ENCODE peak calls at places on chromosomes 7 and 10, in ten cellular contexts. P, O, Q, T, D, M, V, E, K and R are unnamed samples.

GRCh38 chr10:110643670-110644597 is at the start of gene RBM20:
- DNase-seq in V (peak), Q (no peak), T (peak), O (no peak), P (no peak), D (peak), K (peak), E (no peak), M (no peak), R (no peak)

GRCh38 chr10:13681963-13682362 is 95.2 kb downstream of the PRPF18 start:
- DNase-seq in T (no peak), M (no peak), D (no peak), K (no peak), O (no peak), P (no peak), E (no peak), V (no peak), Q (no peak), R (no peak)

GRCh38 chr10:91163709-91164474 is 56.6 kb upstream of the PCGF5 start:
- DNase-seq in O (peak), E (no peak), T (peak), M (peak), Q (peak), V (peak), P (peak), K (peak), D (peak), R (no peak)

GRCh38 chr10:132984801-132985545 is 42.6 kb upstream of the CFAP46 start:
- DNase-seq in O (no peak), E (no peak), Q (no peak), P (no peak), D (no peak), M (no peak), V (no peak), T (no peak), K (no peak), R (no peak)

GRCh38 chr10:112347709-112348671 is 25.9 kb upstream of the ACSL5 start:
- DNase-seq in K (no peak), Q (no peak), E (no peak), T (no peak), D (no peak), M (no peak), P (no peak), V (no peak), O (no peak), R (no peak)

GRCh38 chr10:113061054-113061430 is 111.0 kb downstream of the TCF7L2 start:
- DNase-seq in O (no peak), D (no peak), P (no peak), K (no peak), T (no peak), V (no peak), E (no peak), M (no peak), Q (no peak), R (no peak)

GRCh38 chr7:5615190-5616070 is 166.0 kb downstream of the RNF216 start:
- DNase-seq in D (no peak), E (no peak), Q (no peak), O (no peak), V (no peak), T (no peak), P (no peak), M (no peak), K (no peak), R (no peak)

GRCh38 chr10:124002391-124003069 is 90.9 kb downstream of the CHST15 start:
- DNase-seq in E (no peak), V (peak), K (no peak), T (no peak), P (no peak), D (peak), Q (no peak), M (no peak), O (no peak), R (no peak)

GRCh38 chr10:42177077-42177792 is 461.1 kb downstream of the ZNF33B start:
- DNase-seq in P (no peak), K (no peak), O (no peak), E (no peak), M (no peak), Q (no peak), T (no peak), D (no peak), V (no peak), R (no peak)

GRCh38 chr7:32279500-32279899 is 209.3 kb upstream of the PDE1C start:
- DNase-seq in P (no peak), K (no peak), D (no peak), E (no peak), O (no peak), V (no peak), T (no peak), Q (no peak), M (no peak), R (no peak)

GRCh38 chr7:103637726-103638125 is 191.7 kb upstream of the SLC26A5 start:
- DNase-seq in M (no peak), V (no peak), Q (peak), D (no peak), T (no peak), O (no peak), E (no peak), P (peak), K (no peak), R (no peak)

GRCh38 chr10:84613336-84614021 is 285.1 kb downstream of the CCSER2 start:
- DNase-seq in O (no peak), E (peak), V (no peak), M (no peak), D (peak), P (no peak), Q (peak), T (peak), K (peak), R (peak)

GRCh38 chr10:75211007-75211735 is 575 bp downstream of the VDAC2 start:
- DNase-seq in O (no peak), M (no peak), E (no peak), P (peak), Q (peak), K (peak), V (no peak), D (peak), T (peak), R (no peak)

GRCh38 chr7:41287559-41288335 is 415.1 kb downstream of the INHBA start:
- DNase-seq in V (no peak), P (no peak), O (no peak), Q (no peak), K (no peak), E (no peak), T (no peak), D (no peak), M (no peak), R (no peak)

GRCh38 chr7:20432071-20432470 is 101.4 kb downstream of the ITGB8 start:
- DNase-seq in T (no peak), Q (no peak), K (no peak), O (no peak), E (no peak), P (no peak), D (no peak), V (no peak), M (no peak), R (no peak)

GRCh38 chr7:38630720-38631673 is at the start of gene AMPH:
- DNase-seq in M (no peak), D (no peak), T (peak), Q (peak), V (peak), P (no peak), O (no peak), K (peak), E (no peak), R (peak)

GRCh38 chr7:33550363-33550762 is 355.0 kb upstream of the BMPER start:
- DNase-seq in O (no peak), K (peak), V (no peak), D (no peak), M (no peak), T (no peak), Q (no peak), P (no peak), E (no peak), R (no peak)

GRCh38 chr10:776772-777171 is 87.3 kb upstream of the DIP2C start:
- DNase-seq in D (no peak), K (no peak), P (no peak), O (no peak), V (no peak), T (no peak), Q (no peak), M (no peak), E (no peak), R (no peak)

GRCh38 chr10:132146941-132147915 is 39.5 kb upstream of the DPYSL4 start:
- DNase-seq in V (no peak), E (no peak), T (no peak), D (no peak), Q (no peak), K (no peak), P (no peak), O (no peak), M (no peak), R (no peak)

GRCh38 chr10:14571866-14572507 is 202.7 kb downstream of the FAM107B start:
- DNase-seq in T (peak), Q (peak), O (no peak), E (no peak), V (no peak), D (no peak), M (peak), K (no peak), P (no peak), R (no peak)